ENCODE peak calls at places on chromosomes 16 and 17, in ten cellular contexts. One of them, this sample, is unnamed.

GRCh38 chr16:53892155-53892554 is 188.2 kb downstream of the FTO start:
- DNase-seq in ovary: peak
- DNase-seq in CD8-positive, alpha-beta T cell: peak
- DNase-seq in left ventricle myocardium inferior: no peak
- DNase-seq in neural progenitor cell: peak
- DNase-seq in PC-9: peak
- DNase-seq in A549: peak
- DNase-seq in mucosa of descending colon: peak
- DNase-seq in uterus: peak
- DNase-seq in endothelial cell: peak
- DNase-seq in this sample: peak

GRCh38 chr17:82097187-82097918 is 683 bp downstream of the FASN start:
- DNase-seq in uterus: peak
- DNase-seq in CD8-positive, alpha-beta T cell: peak
- DNase-seq in left ventricle myocardium inferior: no peak
- DNase-seq in mucosa of descending colon: peak
- DNase-seq in endothelial cell: peak
- DNase-seq in neural progenitor cell: peak
- DNase-seq in A549: peak
- DNase-seq in ovary: peak
- DNase-seq in PC-9: peak
- DNase-seq in this sample: peak

GRCh38 chr17:28188841-28189263 is 130.1 kb upstream of the TMEM97 start:
- DNase-seq in uterus: no peak
- DNase-seq in A549: no peak
- DNase-seq in PC-9: no peak
- DNase-seq in neural progenitor cell: no peak
- DNase-seq in left ventricle myocardium inferior: no peak
- DNase-seq in mucosa of descending colon: no peak
- DNase-seq in ovary: no peak
- DNase-seq in CD8-positive, alpha-beta T cell: no peak
- DNase-seq in endothelial cell: no peak
- DNase-seq in this sample: no peak

GRCh38 chr16:24167129-24167528 is 89.0 kb upstream of the CACNG3 start:
- DNase-seq in CD8-positive, alpha-beta T cell: no peak
- DNase-seq in mucosa of descending colon: no peak
- DNase-seq in A549: no peak
- DNase-seq in PC-9: no peak
- DNase-seq in left ventricle myocardium inferior: no peak
- DNase-seq in neural progenitor cell: no peak
- DNase-seq in uterus: no peak
- DNase-seq in ovary: no peak
- DNase-seq in endothelial cell: no peak
- DNase-seq in this sample: no peak

GRCh38 chr17:57166803-57167202 is 81.8 kb downstream of the AKAP1 start:
- DNase-seq in uterus: no peak
- DNase-seq in A549: no peak
- DNase-seq in mucosa of descending colon: no peak
- DNase-seq in CD8-positive, alpha-beta T cell: no peak
- DNase-seq in PC-9: peak
- DNase-seq in endothelial cell: no peak
- DNase-seq in neural progenitor cell: no peak
- DNase-seq in ovary: no peak
- DNase-seq in left ventricle myocardium inferior: no peak
- DNase-seq in this sample: no peak

GRCh38 chr16:670485-671352 is 2.8 kb downstream of the RHOT2 start:
- DNase-seq in CD8-positive, alpha-beta T cell: no peak
- DNase-seq in PC-9: no peak
- DNase-seq in A549: no peak
- DNase-seq in neural progenitor cell: no peak
- DNase-seq in left ventricle myocardium inferior: no peak
- DNase-seq in mucosa of descending colon: no peak
- DNase-seq in ovary: no peak
- DNase-seq in uterus: no peak
- DNase-seq in endothelial cell: no peak
- DNase-seq in this sample: no peak

GRCh38 chr16:25606069-25606468 is 85.7 kb upstream of the HS3ST4 start:
- DNase-seq in CD8-positive, alpha-beta T cell: no peak
- DNase-seq in ovary: no peak
- DNase-seq in neural progenitor cell: no peak
- DNase-seq in uterus: no peak
- DNase-seq in PC-9: no peak
- DNase-seq in endothelial cell: no peak
- DNase-seq in mucosa of descending colon: no peak
- DNase-seq in A549: no peak
- DNase-seq in left ventricle myocardium inferior: no peak
- DNase-seq in this sample: no peak

GRCh38 chr16:16778322-16778721 is 399.4 kb downstream of the NPIPA7 start:
- DNase-seq in ovary: no peak
- DNase-seq in left ventricle myocardium inferior: no peak
- DNase-seq in neural progenitor cell: no peak
- DNase-seq in CD8-positive, alpha-beta T cell: no peak
- DNase-seq in endothelial cell: no peak
- DNase-seq in PC-9: no peak
- DNase-seq in mucosa of descending colon: no peak
- DNase-seq in uterus: no peak
- DNase-seq in A549: no peak
- DNase-seq in this sample: no peak

GRCh38 chr16:57447142-57447962 is at the start of the genes CIAPIN1 and COQ9:
- DNase-seq in PC-9: peak
- DNase-seq in endothelial cell: peak
- DNase-seq in uterus: peak
- DNase-seq in left ventricle myocardium inferior: peak
- DNase-seq in A549: peak
- DNase-seq in neural progenitor cell: peak
- DNase-seq in mucosa of descending colon: peak
- DNase-seq in ovary: peak
- DNase-seq in CD8-positive, alpha-beta T cell: peak
- DNase-seq in this sample: peak

GRCh38 chr16:57452021-57452420 is 4.7 kb downstream of the COQ9 start:
- DNase-seq in endothelial cell: no peak
- DNase-seq in A549: no peak
- DNase-seq in uterus: no peak
- DNase-seq in ovary: no peak
- DNase-seq in PC-9: no peak
- DNase-seq in neural progenitor cell: no peak
- DNase-seq in mucosa of descending colon: no peak
- DNase-seq in left ventricle myocardium inferior: no peak
- DNase-seq in CD8-positive, alpha-beta T cell: no peak
- DNase-seq in this sample: no peak

GRCh38 chr16:57444711-57445110 is 2.5 kb downstream of the CIAPIN1 start:
- DNase-seq in PC-9: no peak
- DNase-seq in neural progenitor cell: no peak
- DNase-seq in endothelial cell: no peak
- DNase-seq in left ventricle myocardium inferior: no peak
- DNase-seq in mucosa of descending colon: no peak
- DNase-seq in ovary: no peak
- DNase-seq in uterus: no peak
- DNase-seq in A549: no peak
- DNase-seq in CD8-positive, alpha-beta T cell: no peak
- DNase-seq in this sample: no peak

GRCh38 chr16:57445510-57445909 is 1.7 kb downstream of the CIAPIN1 start:
- DNase-seq in PC-9: no peak
- DNase-seq in CD8-positive, alpha-beta T cell: no peak
- DNase-seq in A549: no peak
- DNase-seq in ovary: no peak
- DNase-seq in neural progenitor cell: no peak
- DNase-seq in left ventricle myocardium inferior: no peak
- DNase-seq in endothelial cell: no peak
- DNase-seq in uterus: no peak
- DNase-seq in mucosa of descending colon: no peak
- DNase-seq in this sample: no peak

GRCh38 chr16:57446530-57447141 is 549 bp downstream of the CIAPIN1 start:
- DNase-seq in endothelial cell: no peak
- DNase-seq in mucosa of descending colon: no peak
- DNase-seq in A549: peak
- DNase-seq in CD8-positive, alpha-beta T cell: no peak
- DNase-seq in ovary: no peak
- DNase-seq in left ventricle myocardium inferior: peak
- DNase-seq in uterus: no peak
- DNase-seq in PC-9: peak
- DNase-seq in neural progenitor cell: no peak
- DNase-seq in this sample: peak
- TF ChIP-seq CTCF in endothelial cell: no peak
- TF ChIP-seq CTCF in mucosa of descending colon: no peak
- TF ChIP-seq CTCF in A549: no peak
- TF ChIP-seq CTCF in CD8-positive, alpha-beta T cell: no peak
- TF ChIP-seq CTCF in ovary: no peak
- TF ChIP-seq CTCF in left ventricle myocardium inferior: no peak
- TF ChIP-seq CTCF in uterus: no peak
- TF ChIP-seq CTCF in PC-9: no peak
- TF ChIP-seq CTCF in neural progenitor cell: no peak
- TF ChIP-seq CTCF in this sample: no peak

GRCh38 chr16:30903596-30903995 is 7.2 kb downstream of the CTF1 start:
- DNase-seq in ovary: no peak
- DNase-seq in PC-9: no peak
- DNase-seq in endothelial cell: peak
- DNase-seq in neural progenitor cell: no peak
- DNase-seq in left ventricle myocardium inferior: no peak
- DNase-seq in mucosa of descending colon: peak
- DNase-seq in uterus: no peak
- DNase-seq in A549: no peak
- DNase-seq in CD8-positive, alpha-beta T cell: no peak
- DNase-seq in this sample: peak

GRCh38 chr16:30903002-30903401 is 6.6 kb downstream of the CTF1 start:
- DNase-seq in CD8-positive, alpha-beta T cell: no peak
- DNase-seq in neural progenitor cell: no peak
- DNase-seq in PC-9: no peak
- DNase-seq in A549: no peak
- DNase-seq in mucosa of descending colon: no peak
- DNase-seq in endothelial cell: peak
- DNase-seq in uterus: no peak
- DNase-seq in left ventricle myocardium inferior: no peak
- DNase-seq in ovary: no peak
- DNase-seq in this sample: peak

GRCh38 chr16:30900588-30900987 is 4.2 kb downstream of the CTF1 start:
- DNase-seq in left ventricle myocardium inferior: no peak
- DNase-seq in A549: no peak
- DNase-seq in CD8-positive, alpha-beta T cell: no peak
- DNase-seq in ovary: no peak
- DNase-seq in PC-9: no peak
- DNase-seq in endothelial cell: no peak
- DNase-seq in uterus: no peak
- DNase-seq in mucosa of descending colon: no peak
- DNase-seq in neural progenitor cell: no peak
- DNase-seq in this sample: no peak

GRCh38 chr16:30901201-30902069 is 5.0 kb downstream of the CTF1 start:
- DNase-seq in endothelial cell: no peak
- DNase-seq in neural progenitor cell: no peak
- DNase-seq in PC-9: no peak
- DNase-seq in mucosa of descending colon: no peak
- DNase-seq in CD8-positive, alpha-beta T cell: no peak
- DNase-seq in ovary: no peak
- DNase-seq in uterus: no peak
- DNase-seq in A549: no peak
- DNase-seq in left ventricle myocardium inferior: no peak
- DNase-seq in this sample: no peak

DNA sequence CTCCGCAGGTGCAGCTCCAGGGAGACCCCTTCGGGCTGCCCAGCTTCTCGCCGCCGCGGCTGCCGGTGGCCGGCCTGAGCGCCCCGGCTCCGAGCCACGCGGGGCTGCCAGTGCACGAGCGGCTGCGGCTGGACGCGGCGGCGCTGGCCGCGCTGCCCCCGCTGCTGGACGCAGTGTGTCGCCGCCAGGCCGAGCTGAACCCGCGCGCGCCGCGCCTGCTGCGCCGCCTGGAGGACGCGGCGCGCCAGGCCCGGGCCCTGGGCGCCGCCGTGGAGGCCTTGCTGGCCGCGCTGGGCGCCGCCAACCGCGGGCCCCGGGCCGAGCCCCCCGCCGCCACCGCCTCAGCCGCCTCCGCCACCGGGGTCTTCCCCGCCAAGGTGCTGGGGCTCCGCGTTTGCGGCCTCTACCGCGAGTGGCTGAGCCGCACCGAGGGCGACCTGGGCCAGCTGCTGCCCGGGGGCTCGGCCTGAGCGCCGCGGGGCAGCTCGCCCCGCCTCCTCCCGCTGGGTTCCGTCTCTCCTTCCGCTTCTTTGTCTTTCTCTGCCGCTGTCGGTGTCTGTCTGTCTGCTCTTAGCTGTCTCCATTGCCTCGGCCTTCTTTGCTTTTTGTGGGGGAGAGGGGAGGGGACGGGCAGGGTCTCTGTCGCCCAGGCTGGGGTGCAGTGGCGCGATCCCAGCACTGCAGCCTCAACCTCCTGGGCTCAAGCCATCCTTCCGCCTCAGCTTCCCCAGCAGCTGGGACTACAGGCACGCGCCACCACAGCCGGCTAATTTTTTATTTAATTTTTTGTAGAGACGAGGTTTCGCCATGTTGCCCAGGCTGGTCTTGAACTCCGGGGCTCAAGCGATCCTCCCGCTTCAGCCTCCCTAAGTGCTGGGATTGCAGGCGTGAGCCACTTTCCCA is 5.9 kb downstream of the CTF1 start:
- DNase-seq in A549: peak
- DNase-seq in PC-9: peak
- DNase-seq in neural progenitor cell: peak
- DNase-seq in endothelial cell: peak
- DNase-seq in CD8-positive, alpha-beta T cell: peak
- DNase-seq in uterus: peak
- DNase-seq in left ventricle myocardium inferior: peak
- DNase-seq in mucosa of descending colon: peak
- DNase-seq in ovary: peak
- DNase-seq in this sample: peak
- TF ChIP-seq CTCF in A549: peak
- TF ChIP-seq CTCF in PC-9: peak
- TF ChIP-seq CTCF in neural progenitor cell: no peak
- TF ChIP-seq CTCF in endothelial cell: no peak
- TF ChIP-seq CTCF in CD8-positive, alpha-beta T cell: no peak
- TF ChIP-seq CTCF in uterus: peak
- TF ChIP-seq CTCF in left ventricle myocardium inferior: peak
- TF ChIP-seq CTCF in mucosa of descending colon: peak
- TF ChIP-seq CTCF in ovary: no peak
- TF ChIP-seq CTCF in this sample: peak

GRCh38 chr17:50220811-50221210 is 19.4 kb upstream of the COL1A1 start:
- DNase-seq in mucosa of descending colon: no peak
- DNase-seq in A549: no peak
- DNase-seq in left ventricle myocardium inferior: no peak
- DNase-seq in CD8-positive, alpha-beta T cell: no peak
- DNase-seq in PC-9: no peak
- DNase-seq in endothelial cell: no peak
- DNase-seq in neural progenitor cell: no peak
- DNase-seq in ovary: no peak
- DNase-seq in uterus: no peak
- DNase-seq in this sample: no peak

GRCh38 chr17:50218071-50218759 is 16.8 kb upstream of the COL1A1 start:
- DNase-seq in left ventricle myocardium inferior: no peak
- DNase-seq in PC-9: no peak
- DNase-seq in neural progenitor cell: no peak
- DNase-seq in uterus: no peak
- DNase-seq in endothelial cell: no peak
- DNase-seq in ovary: no peak
- DNase-seq in CD8-positive, alpha-beta T cell: no peak
- DNase-seq in mucosa of descending colon: no peak
- DNase-seq in A549: no peak
- DNase-seq in this sample: no peak

GRCh38 chr17:50218771-50219315 is 17.4 kb upstream of the COL1A1 start:
- DNase-seq in A549: no peak
- DNase-seq in PC-9: peak
- DNase-seq in neural progenitor cell: no peak
- DNase-seq in endothelial cell: no peak
- DNase-seq in left ventricle myocardium inferior: no peak
- DNase-seq in CD8-positive, alpha-beta T cell: no peak
- DNase-seq in ovary: peak
- DNase-seq in uterus: no peak
- DNase-seq in mucosa of descending colon: no peak
- DNase-seq in this sample: peak

GRCh38 chr17:50219345-50219744 is 17.9 kb upstream of the COL1A1 start:
- DNase-seq in endothelial cell: no peak
- DNase-seq in ovary: no peak
- DNase-seq in neural progenitor cell: no peak
- DNase-seq in A549: peak
- DNase-seq in CD8-positive, alpha-beta T cell: no peak
- DNase-seq in uterus: no peak
- DNase-seq in mucosa of descending colon: no peak
- DNase-seq in PC-9: peak
- DNase-seq in left ventricle myocardium inferior: no peak
- DNase-seq in this sample: no peak

DNA sequence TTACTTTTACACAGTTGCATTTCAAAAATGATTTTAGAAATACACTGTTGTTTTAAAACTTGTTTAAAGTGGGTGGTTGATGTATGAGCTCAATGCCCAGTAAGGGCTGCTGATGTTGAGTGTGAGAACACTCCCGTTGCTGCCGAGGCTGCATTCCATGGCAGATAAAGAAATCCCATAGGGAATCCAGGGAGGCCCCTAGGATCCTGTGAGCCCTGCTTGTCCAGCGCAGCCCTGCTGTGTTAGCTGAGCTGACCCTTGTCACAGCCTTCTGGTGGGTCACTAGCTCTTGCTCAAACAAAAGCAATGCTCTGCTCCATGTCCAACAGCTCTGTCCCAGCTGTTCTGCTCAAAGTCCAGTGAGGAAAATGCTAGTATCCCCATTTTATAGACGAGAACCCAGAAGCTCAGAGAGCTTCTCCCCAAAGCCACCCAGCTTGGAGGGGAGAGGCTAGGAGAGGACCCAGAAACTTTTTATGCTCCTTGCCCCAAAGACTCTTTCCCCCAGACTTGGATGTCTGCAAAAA is 18.6 kb upstream of the COL1A1 start:
- DNase-seq in A549: no peak
- DNase-seq in mucosa of descending colon: no peak
- DNase-seq in neural progenitor cell: peak
- DNase-seq in uterus: no peak
- DNase-seq in PC-9: no peak
- DNase-seq in CD8-positive, alpha-beta T cell: no peak
- DNase-seq in ovary: no peak
- DNase-seq in left ventricle myocardium inferior: no peak
- DNase-seq in endothelial cell: no peak
- DNase-seq in this sample: no peak
- TF ChIP-seq CTCF in A549: no peak
- TF ChIP-seq CTCF in mucosa of descending colon: no peak
- TF ChIP-seq CTCF in neural progenitor cell: no peak
- TF ChIP-seq CTCF in uterus: no peak
- TF ChIP-seq CTCF in PC-9: no peak
- TF ChIP-seq CTCF in CD8-positive, alpha-beta T cell: no peak
- TF ChIP-seq CTCF in ovary: no peak
- TF ChIP-seq CTCF in left ventricle myocardium inferior: no peak
- TF ChIP-seq CTCF in endothelial cell: no peak
- TF ChIP-seq CTCF in this sample: no peak

GRCh38 chr16:57308041-57308440 is 23.6 kb upstream of the PLLP start:
- DNase-seq in CD8-positive, alpha-beta T cell: no peak
- DNase-seq in mucosa of descending colon: no peak
- DNase-seq in A549: no peak
- DNase-seq in neural progenitor cell: no peak
- DNase-seq in left ventricle myocardium inferior: no peak
- DNase-seq in ovary: no peak
- DNase-seq in PC-9: no peak
- DNase-seq in uterus: no peak
- DNase-seq in endothelial cell: no peak
- DNase-seq in this sample: no peak
- TF ChIP-seq CTCF in CD8-positive, alpha-beta T cell: no peak
- TF ChIP-seq CTCF in mucosa of descending colon: no peak
- TF ChIP-seq CTCF in A549: no peak
- TF ChIP-seq CTCF in neural progenitor cell: no peak
- TF ChIP-seq CTCF in left ventricle myocardium inferior: no peak
- TF ChIP-seq CTCF in ovary: no peak
- TF ChIP-seq CTCF in PC-9: no peak
- TF ChIP-seq CTCF in uterus: no peak
- TF ChIP-seq CTCF in endothelial cell: no peak
- TF ChIP-seq CTCF in this sample: no peak

This sample was measured in GM13976.